ENCODE peak calls at places on chromosomes 4 and X, in four cellular contexts. N, W, D and S are unnamed samples.

GRCh38 chr4:147311956-147312355 is 168.9 kb upstream of the EDNRA start:
- DNase-seq in W (no peak), D (no peak), N (no peak), S (no peak)

GRCh38 chr4:161696957-161697356 is 466.8 kb downstream of the FSTL5 start:
- DNase-seq in N (no peak), D (no peak), W (no peak), S (no peak)

GRCh38 chrX:134658421-134658896 is at the start of gene PLAC1:
- DNase-seq in D (no peak), W (no peak), N (no peak), S (no peak)

GRCh38 chr4:118173956-118174355 is 139.7 kb downstream of the NDST3 start:
- DNase-seq in N (no peak), W (no peak), D (no peak), S (no peak)

GRCh38 chr4:7472443-7473013 is 37.8 kb upstream of the PSAPL1 start:
- DNase-seq in N (no peak), D (no peak), W (no peak), S (no peak)

GRCh38 chrX:21638311-21638710 is 19.8 kb downstream of the KLHL34 start:
- DNase-seq in W (no peak), D (no peak), N (no peak), S (no peak)

GRCh38 chrX:105646592-105647372 is 175.6 kb upstream of the NRK start:
- DNase-seq in D (no peak), W (no peak), N (no peak), S (no peak)

GRCh38 chrX:24862343-24862742 is 153.4 kb downstream of the ARX start:
- DNase-seq in N (no peak), W (no peak), D (no peak), S (no peak)

GRCh38 chrX:69221239-69222102 is 56.2 kb upstream of the PJA1 start:
- DNase-seq in D (no peak), W (no peak), N (peak), S (no peak)

GRCh38 chr4:76712564-76712963 is 185.4 kb downstream of the SOWAHB start:
- DNase-seq in W (no peak), N (no peak), D (no peak), S (no peak)

GRCh38 chr4:110510955-110511544 is 35.1 kb downstream of the ENPEP start:
- DNase-seq in D (peak), N (peak), W (no peak), S (no peak)

GRCh38 chrX:53479295-53479694 is 45.1 kb upstream of the HSD17B10 start:
- DNase-seq in N (no peak), W (no peak), D (no peak), S (no peak)

GRCh38 chr4:174214102-174214878 is 69.2 kb downstream of the FBXO8 start:
- DNase-seq in D (peak), W (no peak), N (no peak), S (peak)

GRCh38 chrX:17375631-17376380 is 806 bp downstream of the NHS start:
- DNase-seq in D (no peak), N (no peak), W (no peak), S (no peak)

GRCh38 chr4:150593996-150594395 is 12.0 kb downstream of the MAB21L2 start:
- DNase-seq in N (peak), W (no peak), D (no peak), S (no peak)

GRCh38 chr4:1294424-1294823 is 4.7 kb downstream of the MAEA start:
- DNase-seq in N (no peak), D (no peak), W (no peak), S (no peak)

GRCh38 chr4:181860668-181861067 is 382.5 kb upstream of the TENM3 start:
- DNase-seq in N (no peak), D (no peak), W (no peak), S (no peak)

GRCh38 chr4:169071781-169072180 is 61.7 kb upstream of the CBR4 start:
- DNase-seq in W (no peak), N (no peak), D (no peak), S (no peak)

GRCh38 chr4:85732124-85732523 is 257.2 kb downstream of the ARHGAP24 start:
- DNase-seq in N (no peak), D (no peak), W (no peak), S (no peak)

GRCh38 chr4:153838564-153838963 is 49.7 kb upstream of the SFRP2 start:
- DNase-seq in N (no peak), D (no peak), W (no peak), S (no peak)

GRCh38 chr4:80586716-80587115 is 251.2 kb downstream of the CFAP299 start:
- DNase-seq in D (no peak), W (no peak), N (no peak), S (no peak)

GRCh38 chr4:112266823-112267222 is 18.9 kb downstream of the TIFA start:
- DNase-seq in D (peak), W (no peak), N (no peak), S (peak)